ENCODE peak calls at places on chromosomes 11 and 22, in four cellular contexts. A is SJSA1, V is left ventricle myocardium inferior, N is A549. O is an unnamed sample. For H3K4me1, the result is how much of the 10 kb centered on the place peaks cover.

GRCh38 chr11:62656801-62657429 is 3.8 kb upstream of the INTS5 start:
- DNase-seq in A (no peak), V (no peak), N (no peak), O (no peak)

GRCh38 chr11:36056160-36056751 is 112.4 kb downstream of the LDLRAD3 start:
- DNase-seq in A (no peak), V (no peak), N (peak), O (no peak)

GRCh38 chr11:88692306-88692705 is 354.8 kb upstream of the CTSC start:
- DNase-seq in N (no peak), V (no peak), A (no peak), O (no peak)

GRCh38 chr11:94788396-94788795 is 20.2 kb downstream of the AMOTL1 start:
- DNase-seq in N (no peak), A (no peak), V (no peak), O (no peak)

GRCh38 chr22:22565991-22566390 is 6.9 kb upstream of the PRAME start:
- DNase-seq in V (no peak), A (no peak), N (no peak), O (no peak)

GRCh38 chr11:110345756-110346155 is 49.3 kb upstream of the RDX start:
- DNase-seq in N (no peak), A (no peak), V (no peak), O (no peak)

GRCh38 chr22:45216133-45217003 is 24.3 kb downstream of the KIAA0930 start:
- DNase-seq in V (no peak), A (no peak), N (no peak), O (no peak)

GRCh38 chr22:33299245-33299956 is 241.2 kb upstream of the SYN3 start:
- DNase-seq in V (no peak), A (no peak), N (no peak), O (no peak)

GRCh38 chr11:123261345-123262106 is 66.5 kb upstream of the CLMP start:
- DNase-seq in A (peak), N (peak), V (peak), O (peak)

GRCh38 chr11:81970886-81971285 is 762.8 kb downstream of the FAM181B start:
- DNase-seq in N (no peak), V (no peak), A (no peak), O (no peak)

GRCh38 chr22:32378703-32379272 is 21.1 kb downstream of the RFPL3 start:
- DNase-seq in N (peak), V (no peak), A (peak), O (no peak)

GRCh38 chr22:49997221-49997599 is 15.4 kb downstream of the IL17REL start:
- DNase-seq in N (no peak), V (no peak), A (no peak), O (no peak)

GRCh38 chr22:26476705-26477340 is 6.8 kb downstream of the HPS4 start:
- DNase-seq in N (no peak), V (no peak), A (peak), O (no peak)

GRCh38 chr11:105046898-105047579 is 1.9 kb upstream of the CARD16 start:
- DNase-seq in A (peak), N (peak), V (no peak), O (no peak)

GRCh38 chr11:69542314-69543168 is 61.1 kb downstream of the LINC01488 start:
- DNase-seq in V (no peak), A (no peak), N (no peak), O (no peak)

GRCh38 chr11:87473174-87473573 is 435.4 kb downstream of the TMEM135 start:
- DNase-seq in N (no peak), A (peak), V (peak), O (peak)

GRCh38 chr11:28759311-28759710 is 651.1 kb downstream of the METTL15 start:
- DNase-seq in N (no peak), V (no peak), A (no peak), O (no peak)

GRCh38 chr11:72856551-72857342 is 42.5 kb downstream of the ATG16L2 start:
- DNase-seq in A (no peak), V (no peak), N (no peak), O (no peak)

GRCh38 chr22:46612904-46613605 is 7.1 kb upstream of the GRAMD4 start:
- DNase-seq in A (no peak), N (no peak), V (peak), O (no peak)

GRCh38 chr22:32202539-32203180 is 2.2 kb downstream of the RFPL2 start:
- DNase-seq in N (peak), A (no peak), V (peak), O (no peak)

GRCh38 chr11:73996161-73996747 is 12.6 kb downstream of the UCP3 start:
- DNase-seq in A (no peak), N (no peak), V (no peak), O (no peak)

GRCh38 chr22:50016308-50016987 is 3.9 kb upstream of the IL17REL start:
- DNase-seq in V (no peak), N (no peak), A (no peak), O (no peak)

GRCh38 chr11:75148436-75148983 is 2.4 kb upstream of the SLCO2B1 start:
- DNase-seq in N (no peak), V (no peak), A (no peak), O (no peak)

GRCh38 chr11:2109541-2110019 is 29.6 kb downstream of the IGF2 start:
- DNase-seq in N (no peak), A (no peak), V (no peak), O (no peak)

GRCh38 chr22:25488244-25489020 is 76.0 kb upstream of the GRK3 start:
- DNase-seq in A (peak), V (peak), N (peak), O (no peak)

GRCh38 chr11:59944761-59945160 is 6.5 kb downstream of the OOSP1 start:
- DNase-seq in N (no peak), A (no peak), V (no peak), O (no peak)

GRCh38 chr11:6333112-6333511 is 12.8 kb upstream of the CAVIN3 start:
- DNase-seq in A (no peak), V (no peak), N (no peak), O (no peak)

GRCh38 chr11:32615422-32615821 is 31.8 kb downstream of the EIF3M start:
- DNase-seq in V (no peak), N (no peak), A (no peak), O (no peak)

GRCh38 chr22:28783786-28784671 is 11.5 kb downstream of the CCDC117 start:
- DNase-seq in A (no peak), N (no peak), V (no peak), O (no peak)

GRCh38 chr11:2569321-2569721 is 124.5 kb downstream of the KCNQ1 start:
- DNase-seq in N (no peak), V (peak), A (no peak), O (no peak)

GRCh38 chr11:104570088-104570701 is 328.1 kb downstream of the CASP12 start:
- DNase-seq in V (no peak), N (no peak), A (no peak), O (no peak)

GRCh38 chr11:102287963-102288744 is 29.1 kb upstream of the BIRC3 start:
- DNase-seq in A (peak), V (no peak), N (peak), O (no peak)

GRCh38 chr22:48667289-48667688 is 1160.4 kb downstream of the BRD1 start:
- DNase-seq in A (no peak), N (no peak), V (no peak), O (no peak)

GRCh38 chr22:19805821-19806212 is 45.2 kb downstream of the TBX1 start:
- DNase-seq in V (peak), N (no peak), A (no peak), O (peak)

GRCh38 chr11:65110354-65110861 is 1.3 kb upstream of the TM7SF2 start:
- DNase-seq in A (peak), N (peak), V (peak), O (no peak)

GRCh38 chr11:65112551-65113360 is 1.1 kb downstream of the TM7SF2 start:
- DNase-seq in V (peak), N (peak), A (peak), O (no peak)

GRCh38 chr11:65112226-65112550 is 516 bp downstream of the TM7SF2 start:
- DNase-seq in N (no peak), A (no peak), V (no peak), O (no peak)

GRCh38 chr11:65111159-65111536 is 524 bp upstream of the TM7SF2 start:
- DNase-seq in N (no peak), A (no peak), V (no peak), O (no peak)

DNA sequence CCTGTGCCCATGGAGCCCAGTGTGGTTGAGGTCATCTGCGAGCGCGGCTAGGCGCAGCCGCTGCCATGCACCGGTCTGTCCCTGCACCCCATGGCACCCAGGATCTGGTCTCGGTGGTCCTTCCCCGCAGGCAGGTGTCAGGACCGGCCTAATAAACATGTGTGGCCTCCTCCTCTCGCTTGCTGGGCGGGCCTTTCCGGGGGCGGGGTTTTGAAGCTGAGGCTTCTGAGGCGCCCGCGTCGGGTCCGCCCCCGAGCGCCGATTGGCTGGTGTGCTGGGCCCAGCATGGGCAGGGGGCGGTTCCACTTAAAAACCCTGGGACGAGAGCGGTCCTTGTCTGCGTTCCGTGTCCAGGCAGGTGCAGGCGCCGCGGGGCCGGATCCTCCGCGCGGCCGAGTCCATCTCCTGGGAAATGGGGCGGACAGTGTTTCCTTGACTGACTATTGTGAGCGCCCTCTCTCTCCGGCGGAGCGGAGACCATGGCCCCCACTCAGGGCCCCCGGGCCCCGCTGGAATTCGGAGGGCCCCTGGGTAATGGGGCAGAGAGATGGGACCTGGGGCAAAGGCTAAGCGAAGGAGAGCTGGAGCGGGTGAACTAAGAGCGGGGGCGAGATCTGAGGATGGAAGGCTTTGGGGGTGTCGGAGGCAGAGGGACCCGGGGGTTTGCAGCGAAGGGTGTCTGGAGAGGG is at the start of gene TM7SF2:
- DNase-seq in V (peak), N (peak), A (peak), O (no peak)
- H3K4me1 ChIP-seq in V (half or more), N (under half), A (under half), O (under half)

GRCh38 chr11:9774591-9775392 is 110.9 kb downstream of the SWAP70 start:
- DNase-seq in V (no peak), N (no peak), A (peak), O (no peak)

GRCh38 chr11:9777066-9777465 is 113.2 kb downstream of the SWAP70 start:
- DNase-seq in N (no peak), A (no peak), V (no peak), O (no peak)

GRCh38 chr11:9776203-9776602 is 112.3 kb downstream of the SWAP70 start:
- DNase-seq in N (no peak), V (no peak), A (no peak), O (no peak)

GRCh38 chr11:9774109-9774508 is 110.2 kb downstream of the SWAP70 start:
- DNase-seq in N (no peak), A (no peak), V (no peak), O (no peak)

GRCh38 chr11:9775393-9775780 is 111.5 kb downstream of the SWAP70 start:
- DNase-seq in A (no peak), N (no peak), V (no peak), O (no peak)
- H3K4me3 ChIP-seq in A (no peak), N (no peak), V (no peak), O (no peak)

GRCh38 chr11:114166897-114167323 is 107.4 kb downstream of the ZBTB16 start:
- DNase-seq in V (no peak), N (no peak), A (no peak), O (peak)
- H3K4me1 ChIP-seq in V (half or more), N (under half), A (under half), O (under half)

GRCh38 chr11:124896071-124896750 is 1.5 kb downstream of the ROBO4 start:
- DNase-seq in A (peak), N (no peak), V (no peak), O (peak)

GRCh38 chr11:124896821-124897391 is 759 bp downstream of the ROBO4 start:
- DNase-seq in V (no peak), A (no peak), N (no peak), O (no peak)

GRCh38 chr11:124898711-124899110 is 1.0 kb upstream of the ROBO4 start:
- DNase-seq in V (no peak), A (no peak), N (no peak), O (no peak)

GRCh38 chr11:124899376-124900145 is 1.9 kb upstream of the ROBO4 start:
- DNase-seq in V (no peak), N (no peak), A (no peak), O (no peak)

GRCh38 chr11:124897681-124898680 is at the start of gene ROBO4:
- DNase-seq in N (no peak), V (peak), A (no peak), O (peak)
- H3K4me3 ChIP-seq in N (no peak), V (peak), A (no peak), O (no peak)